ENCODE peak calls at places on chromosomes 5 and 9, in five cellular contexts. U, W, C, J and N are unnamed samples. For H3K4me1, the result is how much of the 10 kb centered on the place peaks cover.

GRCh38 chr5:113364466-113364865 is 70.3 kb downstream of the TSSK1B start:
- DNase-seq in U (no peak), W (no peak), C (no peak), J (no peak), N (no peak)

GRCh38 chr9:14209399-14209990 is 104.4 kb downstream of the NFIB start:
- DNase-seq in U (no peak), W (no peak), C (no peak), J (no peak), N (peak)

GRCh38 chr9:133979124-133979920 is 12.8 kb downstream of the VAV2 start:
- DNase-seq in U (no peak), W (no peak), C (no peak), J (peak), N (no peak)

GRCh38 chr5:118519466-118519865 is 468.9 kb downstream of the DTWD2 start:
- DNase-seq in U (no peak), W (no peak), C (no peak), J (no peak), N (no peak)

GRCh38 chr5:177362102-177362868 is 4.6 kb downstream of the RGS14 start:
- DNase-seq in U (no peak), W (no peak), C (no peak), J (peak), N (no peak)

GRCh38 chr5:172648008-172648359 is 6.9 kb downstream of the NEURL1B start:
- DNase-seq in U (no peak), W (no peak), C (no peak), J (no peak), N (no peak)

GRCh38 chr9:3331801-3332200 is 194.0 kb downstream of the RFX3 start:
- DNase-seq in U (no peak), W (no peak), C (no peak), J (no peak), N (peak)

GRCh38 chr9:36780186-36780585 is 207.5 kb downstream of the MELK start:
- DNase-seq in U (no peak), W (peak), C (no peak), J (no peak), N (no peak)

GRCh38 chr9:137307255-137308101 is 5.4 kb upstream of the NRARP start:
- DNase-seq in U (no peak), W (peak), C (no peak), J (peak), N (peak)

GRCh38 chr5:180155331-180155881 is 53.6 kb downstream of the RASGEF1C start:
- DNase-seq in U (no peak), W (no peak), C (no peak), J (no peak), N (no peak)
- H3K4me3 ChIP-seq in U (no peak), W (no peak), C (no peak), J (no peak), N (no peak)

GRCh38 chr5:17070646-17071045 is 134.6 kb upstream of the MYO10 start:
- DNase-seq in U (no peak), W (no peak), C (no peak), J (no peak), N (no peak)
- H3K4me1 ChIP-seq in U (under half), W (under half), C (under half), J (under half), N (under half)

GRCh38 chr9:34337404-34337803 is 8.0 kb downstream of the NUDT2 start:
- DNase-seq in U (no peak), W (no peak), C (no peak), J (no peak), N (no peak)
- H3K4me3 ChIP-seq in U (no peak), W (no peak), C (no peak), J (no peak), N (no peak)

GRCh38 chr5:150498501-150498900 is 9.4 kb upstream of the NDST1 start:
- DNase-seq in U (no peak), W (no peak), C (no peak), J (no peak), N (no peak)

GRCh38 chr5:150496534-150496933 is 11.4 kb upstream of the NDST1 start:
- DNase-seq in U (no peak), W (no peak), C (no peak), J (no peak), N (no peak)

GRCh38 chr5:150497989-150498317 is 10.0 kb upstream of the NDST1 start:
- DNase-seq in U (no peak), W (no peak), C (no peak), J (no peak), N (no peak)

GRCh38 chr5:150496098-150496497 is 11.8 kb upstream of the NDST1 start:
- DNase-seq in U (no peak), W (no peak), C (no peak), J (no peak), N (no peak)

GRCh38 chr5:150497274-150497988 is 10.5 kb upstream of the NDST1 start:
- DNase-seq in U (peak), W (peak), C (peak), J (no peak), N (peak)
- H3K4me1 ChIP-seq in U (half or more), W (under half), C (half or more), J (half or more), N (under half)

GRCh38 chr9:77016526-77017504 is 2.6 kb upstream of the FOXB2 start:
- DNase-seq in U (no peak), W (no peak), C (no peak), J (no peak), N (no peak)
- H3K4me3 ChIP-seq in U (peak), W (no peak), C (no peak), J (no peak), N (no peak)

DNA sequence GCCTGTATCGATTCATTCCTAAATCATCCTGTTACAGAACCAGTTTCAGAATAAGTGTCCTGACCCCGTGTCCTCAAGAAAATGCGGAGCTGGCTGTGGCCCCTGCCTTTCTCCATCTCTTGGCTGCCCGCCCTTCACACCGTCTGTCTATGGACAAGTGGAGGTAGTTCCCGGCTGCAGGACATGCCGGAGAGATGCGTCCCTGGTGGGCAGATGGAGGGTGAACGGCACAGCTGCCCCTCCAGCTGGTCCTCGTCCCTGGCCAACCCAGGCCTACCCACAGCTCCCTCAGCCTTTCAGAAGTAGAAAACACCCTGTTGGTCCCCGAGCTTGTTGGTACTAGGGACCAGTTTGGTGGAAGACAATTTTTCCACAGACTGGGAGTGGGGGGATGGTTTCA is 14.8 kb upstream of the EXOC3 start:
- DNase-seq in U (no peak), W (no peak), C (no peak), J (no peak), N (no peak)
- H3K4me1 ChIP-seq in U (under half), W (under half), C (under half), J (under half), N (under half)

DNA sequence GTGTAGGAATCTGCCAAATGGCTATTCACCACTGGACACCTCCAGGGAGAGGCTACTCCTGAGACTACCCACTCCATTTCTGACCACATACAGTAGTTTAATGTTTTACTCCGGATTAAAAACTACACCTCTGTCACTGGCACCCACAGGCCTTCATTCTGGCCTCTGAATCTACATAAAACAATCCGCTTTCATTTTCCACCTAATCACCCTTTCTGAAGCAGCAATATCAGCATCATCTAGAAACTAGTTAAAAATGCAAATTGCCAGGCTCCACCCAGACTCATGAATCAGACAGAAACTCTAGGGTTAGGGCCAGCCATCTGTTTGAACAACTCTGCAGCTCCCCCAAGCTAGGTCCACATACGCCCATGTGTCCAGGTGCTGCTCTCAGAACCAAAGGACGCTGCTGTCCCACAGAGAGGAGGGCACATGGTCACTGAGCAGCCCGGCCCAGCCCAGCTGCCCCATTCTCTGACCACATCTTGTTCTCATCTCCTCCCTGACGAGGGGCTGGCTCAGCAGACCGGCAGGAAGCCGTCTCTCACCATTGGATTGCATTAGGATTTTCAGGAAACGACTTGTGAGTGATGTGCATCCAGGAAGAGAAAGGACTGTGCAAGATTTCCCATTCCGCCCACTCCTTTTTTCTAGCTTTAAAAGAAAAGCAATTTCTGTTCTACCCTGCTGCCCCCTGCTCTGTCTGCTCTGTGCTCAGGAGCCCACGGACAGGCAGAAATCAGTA is 34.7 kb downstream of the ADAM19 start:
- DNase-seq in U (no peak), W (no peak), C (no peak), J (peak), N (no peak)
- H3K4me3 ChIP-seq in U (no peak), W (no peak), C (no peak), J (no peak), N (no peak)

DNA sequence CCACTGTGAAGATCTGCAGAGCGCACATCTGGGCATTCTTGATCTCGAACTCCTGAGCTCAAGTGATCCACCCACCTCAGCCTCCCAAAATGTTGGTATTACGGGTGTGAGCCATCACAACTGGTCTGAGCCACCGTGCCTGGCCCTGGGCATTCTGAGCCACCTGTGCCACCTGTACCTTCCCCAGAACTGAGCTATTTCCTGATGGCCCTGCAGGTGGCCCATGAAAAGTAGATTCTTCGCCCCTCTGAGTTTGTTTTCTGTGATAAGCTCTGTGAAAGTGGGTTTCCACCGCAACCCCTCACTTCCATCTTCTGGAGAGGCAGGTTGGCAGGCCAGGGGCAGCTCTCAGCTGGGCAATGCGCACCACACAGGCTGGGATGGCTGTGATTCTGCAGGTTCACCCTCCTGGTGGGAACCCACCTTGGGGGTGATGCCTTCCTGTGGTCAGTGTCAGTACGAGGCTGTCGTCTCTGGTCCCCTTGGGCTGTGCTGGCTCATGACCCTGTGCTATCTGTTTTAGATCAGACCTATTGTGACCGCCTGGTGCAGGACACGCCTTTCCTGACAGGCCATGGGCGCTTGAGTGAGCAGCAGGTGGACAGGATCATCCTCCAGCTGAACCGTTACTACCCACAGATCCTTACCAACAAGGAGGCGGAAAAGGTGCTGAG is 11.3 kb downstream of the CARD19 start:
- DNase-seq in U (no peak), W (peak), C (no peak), J (no peak), N (no peak)
- H3K4me1 ChIP-seq in U (under half), W (under half), C (under half), J (under half), N (under half)

DNA sequence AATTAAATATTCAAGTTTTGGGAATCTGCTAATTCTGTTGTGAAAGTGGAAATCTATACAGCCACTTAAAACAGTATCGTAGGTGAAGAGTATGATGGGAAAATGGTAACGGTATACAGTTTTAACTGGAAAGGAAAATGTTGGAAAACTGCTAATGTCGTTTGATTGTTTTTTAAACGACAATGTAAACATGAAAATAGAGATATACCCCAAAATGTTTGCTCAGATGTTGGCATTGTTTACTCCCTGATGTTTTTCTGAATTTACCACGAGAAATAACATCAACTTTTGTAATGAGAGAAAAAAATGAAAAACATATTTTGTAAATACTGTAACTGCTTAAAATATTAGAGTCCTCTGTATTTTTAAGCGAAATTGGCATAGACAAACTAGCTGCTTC is 2.7 kb downstream of the MATR3 start:
- DNase-seq in U (no peak), W (no peak), C (no peak), J (no peak), N (no peak)
- H3K4me3 ChIP-seq in U (peak), W (no peak), C (peak), J (no peak), N (no peak)